ENCODE peak calls at places on chromosomes 2 and 18, in eight cellular contexts. One of them, this sample, is unnamed.

GRCh38 chr18:8625693-8626092 is 16.5 kb downstream of the RAB12 start:
- DNase-seq in cerebellar cortex: peak; percentile 41
- DNase-seq in activated T-cell treated with anti-CD3 and anti-CD28 coated beads for 1 hour: no peak
- DNase-seq in PC-9: no peak
- DNase-seq in cardiac muscle cell: no peak
- DNase-seq in activated CD8-positive, alpha-beta T cell treated with anti-CD3 and anti-CD28 coated beads, Interleukin-2, amount 10 ng/mL, durations not matched to agents 7 days and 5 days: no peak
- DNase-seq in NCI-H345: peak; percentile 7
- DNase-seq in Caki2: no peak
- DNase-seq in this sample: no peak

GRCh38 chr2:46171996-46172546 is 125.1 kb upstream of the EPAS1 start:
- DNase-seq in cerebellar cortex: peak; percentile 30
- DNase-seq in activated T-cell treated with anti-CD3 and anti-CD28 coated beads for 1 hour: no peak
- DNase-seq in PC-9: peak; percentile 67
- DNase-seq in cardiac muscle cell: no peak
- DNase-seq in activated CD8-positive, alpha-beta T cell treated with anti-CD3 and anti-CD28 coated beads, Interleukin-2, amount 10 ng/mL, durations not matched to agents 7 days and 5 days: no peak
- DNase-seq in NCI-H345: peak; percentile 45
- DNase-seq in Caki2: no peak
- DNase-seq in this sample: no peak

GRCh38 chr2:33247325-33247724 is 229.1 kb upstream of the RASGRP3 start:
- DNase-seq in cerebellar cortex: no peak
- DNase-seq in activated T-cell treated with anti-CD3 and anti-CD28 coated beads for 1 hour: no peak
- DNase-seq in PC-9: no peak
- DNase-seq in cardiac muscle cell: peak; percentile 51
- DNase-seq in activated CD8-positive, alpha-beta T cell treated with anti-CD3 and anti-CD28 coated beads, Interleukin-2, amount 10 ng/mL, durations not matched to agents 7 days and 5 days: no peak
- DNase-seq in NCI-H345: no peak
- DNase-seq in Caki2: no peak
- DNase-seq in this sample: no peak

GRCh38 chr2:231642631-231643493 is 50.2 kb downstream of the TEX44 start:
- DNase-seq in cerebellar cortex: peak; percentile 84
- DNase-seq in activated T-cell treated with anti-CD3 and anti-CD28 coated beads for 1 hour: peak; percentile 33
- DNase-seq in PC-9: peak; percentile 98
- DNase-seq in cardiac muscle cell: peak; percentile 87
- DNase-seq in activated CD8-positive, alpha-beta T cell treated with anti-CD3 and anti-CD28 coated beads, Interleukin-2, amount 10 ng/mL, durations not matched to agents 7 days and 5 days: peak; percentile 69
- DNase-seq in NCI-H345: no peak
- DNase-seq in Caki2: peak; percentile 98
- DNase-seq in this sample: no peak

GRCh38 chr2:55550368-55551102 is 31.0 kb downstream of the CFAP36 start:
- DNase-seq in cerebellar cortex: no peak
- DNase-seq in activated T-cell treated with anti-CD3 and anti-CD28 coated beads for 1 hour: no peak
- DNase-seq in PC-9: peak; percentile 33
- DNase-seq in cardiac muscle cell: peak; percentile 76
- DNase-seq in activated CD8-positive, alpha-beta T cell treated with anti-CD3 and anti-CD28 coated beads, Interleukin-2, amount 10 ng/mL, durations not matched to agents 7 days and 5 days: no peak
- DNase-seq in NCI-H345: no peak
- DNase-seq in Caki2: peak; percentile 39
- DNase-seq in this sample: no peak

GRCh38 chr18:43247944-43248343 is 29.3 kb downstream of the SYT4 start:
- DNase-seq in cerebellar cortex: no peak
- DNase-seq in activated T-cell treated with anti-CD3 and anti-CD28 coated beads for 1 hour: no peak
- DNase-seq in PC-9: no peak
- DNase-seq in cardiac muscle cell: no peak
- DNase-seq in activated CD8-positive, alpha-beta T cell treated with anti-CD3 and anti-CD28 coated beads, Interleukin-2, amount 10 ng/mL, durations not matched to agents 7 days and 5 days: no peak
- DNase-seq in NCI-H345: no peak
- DNase-seq in Caki2: no peak
- DNase-seq in this sample: no peak

GRCh38 chr2:179677746-179678505 is 183.5 kb downstream of the ZNF385B start:
- DNase-seq in cerebellar cortex: peak; percentile 22
- DNase-seq in activated T-cell treated with anti-CD3 and anti-CD28 coated beads for 1 hour: no peak
- DNase-seq in PC-9: no peak
- DNase-seq in cardiac muscle cell: no peak
- DNase-seq in activated CD8-positive, alpha-beta T cell treated with anti-CD3 and anti-CD28 coated beads, Interleukin-2, amount 10 ng/mL, durations not matched to agents 7 days and 5 days: no peak
- DNase-seq in NCI-H345: no peak
- DNase-seq in Caki2: no peak
- DNase-seq in this sample: peak; percentile 10

GRCh38 chr2:98952971-98953370 is 16.9 kb upstream of the CRACDL start:
- DNase-seq in cerebellar cortex: no peak
- DNase-seq in activated T-cell treated with anti-CD3 and anti-CD28 coated beads for 1 hour: no peak
- DNase-seq in PC-9: peak; percentile 52
- DNase-seq in cardiac muscle cell: peak; percentile 10
- DNase-seq in activated CD8-positive, alpha-beta T cell treated with anti-CD3 and anti-CD28 coated beads, Interleukin-2, amount 10 ng/mL, durations not matched to agents 7 days and 5 days: no peak
- DNase-seq in NCI-H345: no peak
- DNase-seq in Caki2: no peak
- DNase-seq in this sample: no peak

GRCh38 chr18:26424428-26425147 is 123.8 kb downstream of the KCTD1 start:
- DNase-seq in cerebellar cortex: no peak
- DNase-seq in activated T-cell treated with anti-CD3 and anti-CD28 coated beads for 1 hour: no peak
- DNase-seq in PC-9: no peak
- DNase-seq in cardiac muscle cell: no peak
- DNase-seq in activated CD8-positive, alpha-beta T cell treated with anti-CD3 and anti-CD28 coated beads, Interleukin-2, amount 10 ng/mL, durations not matched to agents 7 days and 5 days: no peak
- DNase-seq in NCI-H345: no peak
- DNase-seq in Caki2: no peak
- DNase-seq in this sample: no peak

GRCh38 chr2:234995332-234996007 is 43.7 kb downstream of the SH3BP4 start:
- DNase-seq in cerebellar cortex: no peak
- DNase-seq in activated T-cell treated with anti-CD3 and anti-CD28 coated beads for 1 hour: no peak
- DNase-seq in PC-9: no peak
- DNase-seq in cardiac muscle cell: no peak
- DNase-seq in activated CD8-positive, alpha-beta T cell treated with anti-CD3 and anti-CD28 coated beads, Interleukin-2, amount 10 ng/mL, durations not matched to agents 7 days and 5 days: no peak
- DNase-seq in NCI-H345: no peak
- DNase-seq in Caki2: no peak
- DNase-seq in this sample: no peak

GRCh38 chr2:179695486-179695885 is 165.9 kb downstream of the ZNF385B start:
- DNase-seq in cerebellar cortex: no peak
- DNase-seq in activated T-cell treated with anti-CD3 and anti-CD28 coated beads for 1 hour: no peak
- DNase-seq in PC-9: no peak
- DNase-seq in cardiac muscle cell: no peak
- DNase-seq in activated CD8-positive, alpha-beta T cell treated with anti-CD3 and anti-CD28 coated beads, Interleukin-2, amount 10 ng/mL, durations not matched to agents 7 days and 5 days: no peak
- DNase-seq in NCI-H345: no peak
- DNase-seq in Caki2: no peak
- DNase-seq in this sample: no peak